ENCODE peak calls at places on chromosomes 13 and 19, in eight cellular contexts. W is astrocyte; H is CD4-positive, alpha-beta T cell; R is GM23248; C is uterus; Z is H1; P is AG04450; I is body of pancreas. B is an unnamed sample. For H3K9me3, the result is how much of the 10 kb centered on the place peaks cover.

GRCh38 chr19:49133621-49134454 is 14.5 kb downstream of the PPFIA3 start:
- DNase-seq in P (no peak), H (no peak), W (no peak), C (peak), Z (peak), R (peak), I (peak), B (peak)

GRCh38 chr13:114097893-114098688 is 34.3 kb downstream of the RASA3 start:
- DNase-seq in H (no peak), R (no peak), Z (no peak), I (no peak), C (peak), P (no peak), W (no peak), B (peak)

GRCh38 chr19:46616631-46617322 is 8.1 kb downstream of the PTGIR start:
- DNase-seq in Z (peak), H (no peak), W (peak), C (no peak), I (peak), R (peak), P (no peak), B (peak)

GRCh38 chr19:2207991-2208860 is 27.9 kb downstream of the PLEKHJ1 start:
- DNase-seq in Z (peak), W (peak), H (no peak), C (no peak), P (no peak), R (peak), I (peak), B (no peak)

GRCh38 chr19:44988896-44989563 is 12.2 kb upstream of the RELB start:
- DNase-seq in I (peak), P (peak), Z (peak), C (peak), R (peak), W (peak), H (peak), B (peak)

GRCh38 chr13:95275322-95276118 is 25.7 kb downstream of the ABCC4 start:
- DNase-seq in P (no peak), W (peak), I (no peak), R (no peak), C (no peak), Z (no peak), H (no peak), B (no peak)

GRCh38 chr19:36136975-36137686 is 2.7 kb upstream of the CAPNS1 start:
- DNase-seq in Z (no peak), C (peak), P (no peak), W (peak), H (no peak), I (peak), R (peak), B (peak)

GRCh38 chr13:114019367-114019766 is 45.5 kb upstream of the C13orf46 start:
- DNase-seq in R (peak), Z (no peak), H (no peak), I (no peak), C (no peak), P (no peak), W (no peak), B (no peak)

GRCh38 chr13:80881495-80882482 is 540.9 kb upstream of the SPRY2 start:
- DNase-seq in P (no peak), H (no peak), Z (no peak), I (no peak), C (no peak), W (no peak), R (no peak), B (no peak)

GRCh38 chr13:67049744-67050143 is 180.4 kb downstream of the PCDH9 start:
- DNase-seq in C (no peak), H (no peak), Z (no peak), W (no peak), P (no peak), R (no peak), I (no peak), B (no peak)

GRCh38 chr13:52070929-52071523 is 46.5 kb downstream of the UTP14C start:
- DNase-seq in I (no peak), R (peak), Z (no peak), H (no peak), C (no peak), P (no peak), W (peak), B (no peak)

GRCh38 chr19:35195822-35196221 is 32.7 kb downstream of the FAM187B start:
- DNase-seq in Z (no peak), I (no peak), H (no peak), R (peak), C (no peak), W (no peak), P (no peak), B (no peak)

GRCh38 chr13:23560571-23561089 is 9.6 kb upstream of the TNFRSF19 start:
- DNase-seq in R (no peak), H (no peak), I (no peak), W (no peak), P (no peak), Z (no peak), C (no peak), B (no peak)

GRCh38 chr13:95536629-95537241 is 15.8 kb upstream of the CLDN10 start:
- DNase-seq in H (no peak), I (peak), W (no peak), R (peak), P (no peak), C (no peak), Z (no peak), B (no peak)

GRCh38 chr13:44860427-44860826 is 128.8 kb downstream of the NUFIP1 start:
- DNase-seq in W (no peak), H (no peak), Z (no peak), C (no peak), P (no peak), I (no peak), R (no peak), B (no peak)

GRCh38 chr13:31431722-31432137 is 232.0 kb downstream of the B3GLCT start:
- DNase-seq in I (peak), C (peak), W (peak), R (peak), P (no peak), Z (peak), H (peak), B (no peak)

GRCh38 chr19:56377105-56377924 is 16.0 kb downstream of the ZNF582 start:
- DNase-seq in R (no peak), I (no peak), Z (no peak), W (peak), H (no peak), P (no peak), C (no peak), B (no peak)
- H3K9me3 ChIP-seq in R (under half), I (under half), Z (under half), W (half or more), H (half or more), P (under half), C (under half), B (under half)

DNA sequence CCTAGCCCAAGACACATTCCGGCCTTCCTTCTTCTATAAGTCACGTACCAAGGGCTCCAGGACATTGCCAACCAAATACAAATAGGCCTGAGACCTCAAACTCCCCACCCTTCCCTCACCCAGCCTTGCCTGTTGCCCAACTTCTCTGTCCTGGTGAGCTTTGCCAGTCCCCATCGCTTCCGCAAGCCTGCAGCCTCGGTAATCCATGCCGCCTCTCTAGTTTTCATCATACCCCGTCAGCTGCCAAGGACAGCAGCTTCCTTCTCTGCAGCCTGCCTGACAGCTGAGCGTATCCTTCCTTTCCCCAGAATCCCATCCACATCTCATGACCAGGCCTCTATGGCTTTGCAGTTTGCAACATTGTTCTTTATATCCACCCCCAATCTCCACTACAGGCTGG is 36.6 kb upstream of the POMP start:
- DNase-seq in H (no peak), I (peak), Z (no peak), P (no peak), C (no peak), R (no peak), W (no peak), B (no peak)
- H3K27ac ChIP-seq in H (no peak), I (no peak), Z (no peak), P (no peak), C (no peak), R (no peak), W (no peak), B (no peak)

DNA sequence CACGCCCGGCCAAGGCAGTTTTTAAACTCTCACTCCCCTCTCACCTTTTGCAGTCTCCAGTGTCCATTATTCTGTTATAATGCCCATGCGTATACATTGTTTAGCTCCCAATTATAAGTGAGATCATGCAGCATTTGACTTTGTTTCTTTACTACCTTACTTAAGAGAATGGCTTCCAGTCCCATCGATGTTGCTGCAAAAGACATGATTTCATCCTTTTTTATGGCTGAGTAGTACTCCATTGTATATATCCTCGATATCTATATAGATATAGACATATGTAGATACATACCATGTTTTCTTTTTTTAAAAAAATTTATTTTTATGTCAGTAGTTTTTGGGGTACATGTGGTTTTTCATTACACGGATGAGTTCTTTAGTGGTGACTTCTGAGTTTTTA is 8.4 kb downstream of the OR7D2 start:
- DNase-seq in P (no peak), C (no peak), W (no peak), R (no peak), H (no peak), I (no peak), Z (no peak), B (no peak)
- H3K9me3 ChIP-seq in P (under half), C (under half), W (under half), R (under half), H (under half), I (under half), Z (under half), B (under half)

GRCh38 chr19:10252707-10253106 is 693 bp downstream of the MRPL4 start:
- DNase-seq in R (no peak), I (no peak), Z (no peak), P (no peak), C (no peak), H (no peak), W (no peak), B (no peak)
- H3K27ac ChIP-seq in R (peak), I (peak), Z (no peak), P (peak), C (peak), H (peak), W (peak), B (no peak)

GRCh38 chr13:110483386-110483785 is 78.1 kb downstream of the RAB20 start:
- DNase-seq in I (no peak), P (no peak), R (no peak), Z (no peak), C (no peak), W (no peak), H (no peak), B (peak)
- H3K9me3 ChIP-seq in I (under half), P (under half), R (under half), Z (under half), C (under half), W (under half), H (under half), B (under half)

GRCh38 chr19:39130337-39131254 is 5.0 kb downstream of the PAK4 start:
- DNase-seq in Z (no peak), W (no peak), R (no peak), H (no peak), I (peak), P (no peak), C (no peak), B (no peak)
- H3K27ac ChIP-seq in Z (no peak), W (no peak), R (no peak), H (no peak), I (peak), P (no peak), C (peak), B (peak)

GRCh38 chr19:18865973-18866799 is 29.8 kb downstream of the CERS1 start:
- DNase-seq in P (no peak), I (peak), Z (peak), W (no peak), H (peak), C (peak), R (peak), B (no peak)
- H3K9me3 ChIP-seq in P (under half), I (under half), Z (under half), W (under half), H (under half), C (under half), R (under half), B (under half)

GRCh38 chr19:10194500-10195198 is at the start of gene DNMT1:
- DNase-seq in H (peak), R (peak), C (peak), W (peak), P (peak), Z (peak), I (peak), B (peak)
- H3K27ac ChIP-seq in H (peak), R (peak), C (peak), W (peak), P (peak), Z (peak), I (peak), B (peak)